ENCODE peak calls at places on chromosomes 4 and X, in nine cellular contexts. One of them, this sample, is unnamed. For H3K27me3, the result is how much of the 10 kb centered on the place peaks cover.

GRCh38 chrX:101287402-101287801 is 3.7 kb downstream of the TAF7L start:
- DNase-seq in body of pancreas: peak
- DNase-seq in neural progenitor cell: peak
- DNase-seq in thyroid gland: no peak
- DNase-seq in heart right ventricle: peak
- DNase-seq in adrenal gland: no peak
- DNase-seq in K562: peak
- DNase-seq in upper lobe of left lung: no peak
- DNase-seq in Caco-2: peak
- DNase-seq in this sample: no peak

GRCh38 chr4:122758033-122758432 is 25.5 kb downstream of the BBS12 start:
- DNase-seq in adrenal gland: no peak
- DNase-seq in K562: peak
- DNase-seq in heart right ventricle: no peak
- DNase-seq in body of pancreas: no peak
- DNase-seq in neural progenitor cell: peak
- DNase-seq in Caco-2: peak
- DNase-seq in upper lobe of left lung: no peak
- DNase-seq in thyroid gland: no peak
- DNase-seq in this sample: no peak

GRCh38 chr4:141851246-141851891 is 215.0 kb downstream of the IL15 start:
- DNase-seq in heart right ventricle: no peak
- DNase-seq in upper lobe of left lung: no peak
- DNase-seq in neural progenitor cell: peak
- DNase-seq in Caco-2: no peak
- DNase-seq in K562: no peak
- DNase-seq in body of pancreas: no peak
- DNase-seq in thyroid gland: no peak
- DNase-seq in adrenal gland: no peak
- DNase-seq in this sample: no peak

GRCh38 chr4:183721207-183722081 is 62.4 kb downstream of the TRAPPC11 start:
- DNase-seq in neural progenitor cell: peak
- DNase-seq in heart right ventricle: peak
- DNase-seq in upper lobe of left lung: peak
- DNase-seq in K562: no peak
- DNase-seq in Caco-2: peak
- DNase-seq in body of pancreas: peak
- DNase-seq in adrenal gland: peak
- DNase-seq in thyroid gland: peak
- DNase-seq in this sample: no peak

GRCh38 chr4:137226900-137227299 is 305.4 kb downstream of the PCDH18 start:
- DNase-seq in body of pancreas: no peak
- DNase-seq in adrenal gland: no peak
- DNase-seq in neural progenitor cell: peak
- DNase-seq in heart right ventricle: no peak
- DNase-seq in upper lobe of left lung: no peak
- DNase-seq in Caco-2: peak
- DNase-seq in thyroid gland: no peak
- DNase-seq in K562: no peak
- DNase-seq in this sample: no peak

GRCh38 chrX:150546711-150547153 is 21.7 kb upstream of the MTM1 start:
- DNase-seq in body of pancreas: no peak
- DNase-seq in thyroid gland: peak
- DNase-seq in K562: no peak
- DNase-seq in Caco-2: no peak
- DNase-seq in neural progenitor cell: no peak
- DNase-seq in upper lobe of left lung: no peak
- DNase-seq in adrenal gland: no peak
- DNase-seq in heart right ventricle: no peak
- DNase-seq in this sample: no peak

GRCh38 chr4:109169160-109169559 is 133.3 kb downstream of the COL25A1 start:
- DNase-seq in Caco-2: no peak
- DNase-seq in upper lobe of left lung: no peak
- DNase-seq in body of pancreas: no peak
- DNase-seq in neural progenitor cell: no peak
- DNase-seq in heart right ventricle: no peak
- DNase-seq in adrenal gland: no peak
- DNase-seq in thyroid gland: no peak
- DNase-seq in K562: no peak
- DNase-seq in this sample: no peak

GRCh38 chr4:96356591-96357360 is 516.9 kb downstream of the PDHA2 start:
- DNase-seq in neural progenitor cell: no peak
- DNase-seq in Caco-2: no peak
- DNase-seq in K562: no peak
- DNase-seq in heart right ventricle: no peak
- DNase-seq in adrenal gland: no peak
- DNase-seq in body of pancreas: no peak
- DNase-seq in upper lobe of left lung: no peak
- DNase-seq in thyroid gland: peak
- DNase-seq in this sample: no peak

GRCh38 chr4:144734522-144734921 is 88.6 kb downstream of the HHIP start:
- DNase-seq in thyroid gland: no peak
- DNase-seq in Caco-2: no peak
- DNase-seq in heart right ventricle: no peak
- DNase-seq in upper lobe of left lung: no peak
- DNase-seq in neural progenitor cell: peak
- DNase-seq in K562: no peak
- DNase-seq in adrenal gland: no peak
- DNase-seq in body of pancreas: no peak
- DNase-seq in this sample: no peak

GRCh38 chrX:133188631-133189030 is 29.5 kb downstream of the TFDP3 start:
- DNase-seq in neural progenitor cell: no peak
- DNase-seq in upper lobe of left lung: no peak
- DNase-seq in Caco-2: no peak
- DNase-seq in thyroid gland: no peak
- DNase-seq in adrenal gland: no peak
- DNase-seq in heart right ventricle: no peak
- DNase-seq in body of pancreas: no peak
- DNase-seq in K562: no peak
- DNase-seq in this sample: no peak

GRCh38 chr4:80071643-80072606 is 1.1 kb downstream of the ANTXR2 start:
- DNase-seq in upper lobe of left lung: no peak
- DNase-seq in adrenal gland: peak
- DNase-seq in body of pancreas: peak
- DNase-seq in neural progenitor cell: peak
- DNase-seq in thyroid gland: peak
- DNase-seq in heart right ventricle: peak
- DNase-seq in K562: peak
- DNase-seq in Caco-2: peak
- DNase-seq in this sample: peak

GRCh38 chrX:23904096-23904495 is 3.6 kb downstream of the APOO start:
- DNase-seq in adrenal gland: no peak
- DNase-seq in body of pancreas: no peak
- DNase-seq in heart right ventricle: no peak
- DNase-seq in upper lobe of left lung: no peak
- DNase-seq in Caco-2: no peak
- DNase-seq in K562: peak
- DNase-seq in neural progenitor cell: peak
- DNase-seq in thyroid gland: no peak
- DNase-seq in this sample: no peak

DNA sequence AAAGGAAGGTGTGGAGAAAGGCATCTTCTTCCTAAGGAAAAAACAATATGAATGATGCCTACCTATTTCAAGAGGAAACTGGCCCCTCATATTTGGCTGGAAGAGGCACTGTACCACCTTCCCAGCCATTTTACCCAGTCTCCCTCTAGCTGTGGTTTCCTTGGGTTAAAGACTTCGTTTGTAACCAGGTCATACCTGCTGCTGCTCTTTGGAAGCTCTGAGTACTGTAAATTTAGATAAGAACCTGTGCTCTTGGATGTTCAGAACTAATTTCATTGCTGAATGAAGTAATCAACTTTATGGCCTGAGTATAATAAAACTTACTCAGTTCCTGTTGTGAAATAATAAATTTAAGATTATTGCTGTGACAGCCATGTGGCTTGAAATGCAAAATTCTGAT is 12.1 kb downstream of the MTTP start:
- DNase-seq in K562: no peak
- DNase-seq in body of pancreas: no peak
- DNase-seq in neural progenitor cell: no peak
- DNase-seq in thyroid gland: no peak
- DNase-seq in heart right ventricle: no peak
- DNase-seq in Caco-2: no peak
- DNase-seq in adrenal gland: no peak
- DNase-seq in upper lobe of left lung: no peak
- DNase-seq in this sample: no peak
- TF ChIP-seq CTCF in K562: no peak
- TF ChIP-seq CTCF in body of pancreas: no peak
- TF ChIP-seq CTCF in neural progenitor cell: no peak
- TF ChIP-seq CTCF in thyroid gland: no peak
- TF ChIP-seq CTCF in heart right ventricle: no peak
- TF ChIP-seq CTCF in Caco-2: no peak
- TF ChIP-seq CTCF in adrenal gland: no peak
- TF ChIP-seq CTCF in upper lobe of left lung: no peak
- TF ChIP-seq CTCF in this sample: no peak

GRCh38 chrX:72130156-72130761 is 1.5 kb downstream of the RTL5 start:
- DNase-seq in upper lobe of left lung: no peak
- DNase-seq in K562: no peak
- DNase-seq in thyroid gland: no peak
- DNase-seq in Caco-2: no peak
- DNase-seq in adrenal gland: no peak
- DNase-seq in body of pancreas: no peak
- DNase-seq in heart right ventricle: no peak
- DNase-seq in neural progenitor cell: no peak
- DNase-seq in this sample: no peak

GRCh38 chrX:72131317-72132294 is at the start of gene RTL5:
- DNase-seq in Caco-2: peak
- DNase-seq in upper lobe of left lung: peak
- DNase-seq in thyroid gland: peak
- DNase-seq in adrenal gland: peak
- DNase-seq in body of pancreas: peak
- DNase-seq in neural progenitor cell: peak
- DNase-seq in heart right ventricle: peak
- DNase-seq in K562: peak
- DNase-seq in this sample: peak

GRCh38 chrX:72130762-72131231 is 918 bp downstream of the RTL5 start:
- DNase-seq in thyroid gland: peak
- DNase-seq in body of pancreas: no peak
- DNase-seq in adrenal gland: no peak
- DNase-seq in K562: no peak
- DNase-seq in Caco-2: no peak
- DNase-seq in heart right ventricle: no peak
- DNase-seq in neural progenitor cell: peak
- DNase-seq in upper lobe of left lung: peak
- DNase-seq in this sample: no peak

GRCh38 chrX:72133851-72134546 is 2.3 kb upstream of the RTL5 start:
- DNase-seq in upper lobe of left lung: peak
- DNase-seq in adrenal gland: no peak
- DNase-seq in Caco-2: no peak
- DNase-seq in neural progenitor cell: no peak
- DNase-seq in body of pancreas: no peak
- DNase-seq in K562: no peak
- DNase-seq in thyroid gland: no peak
- DNase-seq in heart right ventricle: no peak
- DNase-seq in this sample: no peak

DNA sequence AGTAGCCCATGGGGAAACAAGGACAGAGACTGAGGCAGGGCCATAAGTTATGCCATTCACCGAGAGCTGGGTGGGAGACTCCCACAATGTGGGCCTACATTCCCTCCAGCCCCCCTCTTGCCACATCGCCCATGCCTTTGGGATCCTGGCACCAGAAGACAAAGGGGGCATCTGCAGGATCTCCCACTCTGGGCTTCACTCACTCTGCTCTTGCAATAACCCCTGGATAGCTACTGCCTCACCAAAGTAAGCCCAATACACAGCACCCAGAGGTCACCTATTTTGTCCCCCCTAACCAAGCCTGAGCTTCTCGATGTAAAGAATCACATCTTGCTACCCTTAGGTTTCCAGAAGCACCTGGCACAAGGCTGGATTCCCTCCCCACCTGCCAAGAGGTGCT is 741 bp upstream of the RTL5 start:
- DNase-seq in body of pancreas: no peak
- DNase-seq in K562: no peak
- DNase-seq in heart right ventricle: no peak
- DNase-seq in adrenal gland: no peak
- DNase-seq in thyroid gland: no peak
- DNase-seq in Caco-2: no peak
- DNase-seq in neural progenitor cell: no peak
- DNase-seq in upper lobe of left lung: no peak
- DNase-seq in this sample: no peak
- H3K27me3 ChIP-seq in body of pancreas: under half
- H3K27me3 ChIP-seq in K562: under half
- H3K27me3 ChIP-seq in heart right ventricle: under half
- H3K27me3 ChIP-seq in adrenal gland: under half
- H3K27me3 ChIP-seq in thyroid gland: under half
- H3K27me3 ChIP-seq in Caco-2: under half
- H3K27me3 ChIP-seq in neural progenitor cell: under half
- H3K27me3 ChIP-seq in upper lobe of left lung: under half
- H3K27me3 ChIP-seq in this sample: under half

GRCh38 chr4:107742196-107742595 is 22.2 kb upstream of the PAPSS1 start:
- DNase-seq in adrenal gland: no peak
- DNase-seq in heart right ventricle: no peak
- DNase-seq in Caco-2: no peak
- DNase-seq in neural progenitor cell: no peak
- DNase-seq in body of pancreas: no peak
- DNase-seq in thyroid gland: no peak
- DNase-seq in upper lobe of left lung: no peak
- DNase-seq in K562: no peak
- DNase-seq in this sample: no peak

GRCh38 chr4:107742791-107743190 is 22.8 kb upstream of the PAPSS1 start:
- DNase-seq in neural progenitor cell: no peak
- DNase-seq in Caco-2: no peak
- DNase-seq in upper lobe of left lung: no peak
- DNase-seq in K562: no peak
- DNase-seq in body of pancreas: no peak
- DNase-seq in thyroid gland: no peak
- DNase-seq in heart right ventricle: no peak
- DNase-seq in adrenal gland: no peak
- DNase-seq in this sample: no peak

GRCh38 chr4:107740950-107741701 is 21.1 kb upstream of the PAPSS1 start:
- DNase-seq in heart right ventricle: peak
- DNase-seq in body of pancreas: peak
- DNase-seq in thyroid gland: no peak
- DNase-seq in upper lobe of left lung: no peak
- DNase-seq in adrenal gland: peak
- DNase-seq in Caco-2: no peak
- DNase-seq in neural progenitor cell: no peak
- DNase-seq in K562: no peak
- DNase-seq in this sample: peak

GRCh38 chr4:107737470-107737869 is 17.4 kb upstream of the PAPSS1 start:
- DNase-seq in K562: no peak
- DNase-seq in upper lobe of left lung: no peak
- DNase-seq in Caco-2: no peak
- DNase-seq in thyroid gland: no peak
- DNase-seq in neural progenitor cell: no peak
- DNase-seq in adrenal gland: no peak
- DNase-seq in body of pancreas: no peak
- DNase-seq in heart right ventricle: no peak
- DNase-seq in this sample: no peak

GRCh38 chr4:107740381-107740780 is 20.3 kb upstream of the PAPSS1 start:
- DNase-seq in upper lobe of left lung: no peak
- DNase-seq in adrenal gland: no peak
- DNase-seq in neural progenitor cell: peak
- DNase-seq in thyroid gland: no peak
- DNase-seq in heart right ventricle: no peak
- DNase-seq in body of pancreas: no peak
- DNase-seq in K562: no peak
- DNase-seq in Caco-2: no peak
- DNase-seq in this sample: no peak
- TF ChIP-seq CTCF in upper lobe of left lung: no peak
- TF ChIP-seq CTCF in adrenal gland: peak
- TF ChIP-seq CTCF in neural progenitor cell: peak
- TF ChIP-seq CTCF in thyroid gland: no peak
- TF ChIP-seq CTCF in heart right ventricle: no peak
- TF ChIP-seq CTCF in body of pancreas: no peak
- TF ChIP-seq CTCF in K562: peak
- TF ChIP-seq CTCF in Caco-2: peak
- TF ChIP-seq CTCF in this sample: no peak

GRCh38 chr4:76246852-76247251 is 4.7 kb upstream of the FAM47E start:
- DNase-seq in thyroid gland: no peak
- DNase-seq in adrenal gland: no peak
- DNase-seq in neural progenitor cell: no peak
- DNase-seq in body of pancreas: no peak
- DNase-seq in upper lobe of left lung: no peak
- DNase-seq in heart right ventricle: no peak
- DNase-seq in K562: no peak
- DNase-seq in Caco-2: no peak
- DNase-seq in this sample: no peak
- H3K27me3 ChIP-seq in thyroid gland: under half
- H3K27me3 ChIP-seq in adrenal gland: under half
- H3K27me3 ChIP-seq in neural progenitor cell: under half
- H3K27me3 ChIP-seq in body of pancreas: under half
- H3K27me3 ChIP-seq in upper lobe of left lung: under half
- H3K27me3 ChIP-seq in heart right ventricle: under half
- H3K27me3 ChIP-seq in K562: under half
- H3K27me3 ChIP-seq in Caco-2: under half
- H3K27me3 ChIP-seq in this sample: under half

This sample was measured in prostate gland.